ENCODE peak calls at places on chromosomes 16 and 17, in seven cellular contexts. C is endothelial cell of umbilical vein, B is lower leg skin, V is IMR-90, R is heart left ventricle, W is body of pancreas, N is NB4. X is an unnamed sample.

GRCh38 chr17:33802349-33803272 is 452.5 kb upstream of the CCL2 start:
- DNase-seq in C (no peak), B (no peak), V (no peak), R (no peak), W (no peak), N (no peak), X (no peak)

GRCh38 chr16:89069920-89070319 is 23.7 kb upstream of the ACSF3 start:
- DNase-seq in C (no peak), B (no peak), V (no peak), R (no peak), W (no peak), N (no peak), X (no peak)

GRCh38 chr17:30829022-30829421 is 2.7 kb upstream of the ATAD5 start:
- DNase-seq in C (no peak), B (no peak), V (no peak), R (no peak), W (no peak), N (no peak), X (no peak)

GRCh38 chr17:16352838-16353701 is at the start of gene CENPV:
- DNase-seq in C (peak), B (peak), V (peak), R (peak), W (peak), N (peak), X (peak)

GRCh38 chr17:59846391-59847165 is 46.2 kb downstream of the TUBD1 start:
- DNase-seq in C (peak), B (peak), V (peak), R (no peak), W (peak), N (no peak), X (no peak)

GRCh38 chr17:78645421-78646295 is 68.5 kb upstream of the DNAH17 start:
- DNase-seq in C (peak), B (peak), V (peak), R (peak), W (peak), N (peak), X (peak)

GRCh38 chr17:33200587-33200986 is 92.5 kb downstream of the ASIC2 start:
- DNase-seq in C (no peak), B (peak), V (peak), R (no peak), W (no peak), N (peak), X (no peak)

GRCh38 chr16:88299751-88300462 is 82.9 kb upstream of the ZNF469 start:
- DNase-seq in C (no peak), B (no peak), V (no peak), R (no peak), W (no peak), N (no peak), X (no peak)

GRCh38 chr16:53224932-53225533 is 170.2 kb downstream of the CHD9 start:
- DNase-seq in C (no peak), B (no peak), V (peak), R (no peak), W (no peak), N (peak), X (no peak)

GRCh38 chr17:73657473-73658116 is 13.3 kb upstream of the SDK2 start:
- DNase-seq in C (no peak), B (no peak), V (no peak), R (no peak), W (peak), N (peak), X (peak)

GRCh38 chr17:69468211-69468610 is 53.7 kb downstream of the MAP2K6 start:
- DNase-seq in C (no peak), B (no peak), V (no peak), R (no peak), W (no peak), N (no peak), X (no peak)

GRCh38 chr17:614637-615546 is 99.7 kb downstream of the VPS53 start:
- DNase-seq in C (no peak), B (no peak), V (peak), R (no peak), W (peak), N (no peak), X (no peak)

GRCh38 chr17:80935526-80935925 is 56.1 kb upstream of the CHMP6 start:
- DNase-seq in C (no peak), B (no peak), V (no peak), R (no peak), W (no peak), N (no peak), X (no peak)

GRCh38 chr17:74803388-74803930 is 27.3 kb upstream of the NAT9 start:
- DNase-seq in C (no peak), B (no peak), V (no peak), R (no peak), W (no peak), N (no peak), X (no peak)

GRCh38 chr17:67993998-67994361 is 2.3 kb downstream of the C17orf58 start:
- DNase-seq in C (peak), B (no peak), V (peak), R (no peak), W (no peak), N (no peak), X (no peak)

GRCh38 chr17:30550512-30551273 is 73.5 kb downstream of the GOSR1 start:
- DNase-seq in C (no peak), B (peak), V (peak), R (no peak), W (no peak), N (peak), X (peak)

GRCh38 chr17:69762766-69763165 is 312.3 kb upstream of the KCNJ16 start:
- DNase-seq in C (no peak), B (no peak), V (no peak), R (no peak), W (no peak), N (no peak), X (no peak)

GRCh38 chr17:8859029-8859803 is 8.3 kb downstream of the PIK3R6 start:
- DNase-seq in C (no peak), B (peak), V (peak), R (no peak), W (peak), N (peak), X (peak)

GRCh38 chr17:37187262-37187661 is 188.5 kb upstream of the C17orf78 start:
- DNase-seq in C (no peak), B (no peak), V (peak), R (no peak), W (no peak), N (no peak), X (no peak)

GRCh38 chr17:67054011-67054591 is 9.7 kb downstream of the CACNG1 start:
- DNase-seq in C (no peak), B (peak), V (no peak), R (no peak), W (no peak), N (no peak), X (no peak)

GRCh38 chr16:24701521-24701951 is 27.9 kb upstream of the TNRC6A start:
- DNase-seq in C (peak), B (no peak), V (peak), R (no peak), W (no peak), N (no peak), X (no peak)

GRCh38 chr17:9971991-9972390 is 66.9 kb upstream of the RCVRN start:
- DNase-seq in C (no peak), B (peak), V (peak), R (peak), W (no peak), N (no peak), X (no peak)

GRCh38 chr16:84810518-84811273 is 9.1 kb upstream of the CRISPLD2 start:
- DNase-seq in C (no peak), B (no peak), V (peak), R (no peak), W (peak), N (peak), X (no peak)

GRCh38 chr17:64217249-64217652 is 45.8 kb downstream of the TEX2 start:
- DNase-seq in C (no peak), B (no peak), V (no peak), R (no peak), W (no peak), N (no peak), X (no peak)

GRCh38 chr16:31186930-31187807 is 7.2 kb downstream of the FUS start:
- DNase-seq in C (no peak), B (no peak), V (no peak), R (no peak), W (no peak), N (no peak), X (no peak)

GRCh38 chr16:73365010-73365409 is 317.1 kb upstream of the ZFHX3 start:
- DNase-seq in C (no peak), B (no peak), V (peak), R (peak), W (peak), N (no peak), X (no peak)

GRCh38 chr16:25633549-25633948 is 58.2 kb upstream of the HS3ST4 start:
- DNase-seq in C (no peak), B (no peak), V (no peak), R (no peak), W (no peak), N (no peak), X (no peak)

GRCh38 chr16:74226361-74226979 is 70.1 kb upstream of the PSMD7 start:
- DNase-seq in C (peak), B (no peak), V (peak), R (no peak), W (no peak), N (peak), X (no peak)

GRCh38 chr17:82655523-82655922 is 7.3 kb upstream of the WDR45B start:
- DNase-seq in C (no peak), B (no peak), V (no peak), R (no peak), W (no peak), N (no peak), X (peak)

GRCh38 chr16:69941251-69942098 is 9.7 kb upstream of the CLEC18A start:
- DNase-seq in C (no peak), B (no peak), V (no peak), R (no peak), W (no peak), N (no peak), X (peak)

GRCh38 chr16:14527411-14528044 is 102.5 kb downstream of the PARN start:
- DNase-seq in C (no peak), B (no peak), V (peak), R (no peak), W (peak), N (no peak), X (no peak)

GRCh38 chr17:58264407-58265103 is 16.2 kb downstream of the MPO start:
- DNase-seq in C (no peak), B (no peak), V (no peak), R (no peak), W (no peak), N (peak), X (no peak)

GRCh38 chr16:85970712-85971220 is 71.8 kb downstream of the IRF8 start:
- DNase-seq in C (no peak), B (no peak), V (peak), R (no peak), W (no peak), N (no peak), X (no peak)

GRCh38 chr17:81854974-81855774 is 5.2 kb downstream of the P4HB start:
- DNase-seq in C (no peak), B (no peak), V (no peak), R (no peak), W (peak), N (no peak), X (no peak)

GRCh38 chr16:12482821-12483220 is 320.9 kb downstream of the CPPED1 start:
- DNase-seq in C (no peak), B (no peak), V (no peak), R (no peak), W (no peak), N (no peak), X (no peak)

GRCh38 chr16:46947900-46948547 is 25.4 kb downstream of the DNAJA2 start:
- DNase-seq in C (peak), B (peak), V (peak), R (no peak), W (no peak), N (peak), X (no peak)

GRCh38 chr17:45315583-45316270 is 1.1 kb downstream of the MAP3K14 start:
- DNase-seq in C (no peak), B (no peak), V (no peak), R (no peak), W (no peak), N (no peak), X (no peak)

GRCh38 chr17:45312477-45313418 is 4.1 kb downstream of the MAP3K14 start:
- DNase-seq in C (no peak), B (no peak), V (no peak), R (no peak), W (no peak), N (no peak), X (no peak)

GRCh38 chr17:45313419-45313771 is 3.4 kb downstream of the MAP3K14 start:
- DNase-seq in C (no peak), B (no peak), V (no peak), R (no peak), W (no peak), N (no peak), X (peak)

GRCh38 chr17:45314761-45315549 is 1.9 kb downstream of the MAP3K14 start:
- DNase-seq in C (peak), B (no peak), V (peak), R (no peak), W (no peak), N (peak), X (no peak)

DNA sequence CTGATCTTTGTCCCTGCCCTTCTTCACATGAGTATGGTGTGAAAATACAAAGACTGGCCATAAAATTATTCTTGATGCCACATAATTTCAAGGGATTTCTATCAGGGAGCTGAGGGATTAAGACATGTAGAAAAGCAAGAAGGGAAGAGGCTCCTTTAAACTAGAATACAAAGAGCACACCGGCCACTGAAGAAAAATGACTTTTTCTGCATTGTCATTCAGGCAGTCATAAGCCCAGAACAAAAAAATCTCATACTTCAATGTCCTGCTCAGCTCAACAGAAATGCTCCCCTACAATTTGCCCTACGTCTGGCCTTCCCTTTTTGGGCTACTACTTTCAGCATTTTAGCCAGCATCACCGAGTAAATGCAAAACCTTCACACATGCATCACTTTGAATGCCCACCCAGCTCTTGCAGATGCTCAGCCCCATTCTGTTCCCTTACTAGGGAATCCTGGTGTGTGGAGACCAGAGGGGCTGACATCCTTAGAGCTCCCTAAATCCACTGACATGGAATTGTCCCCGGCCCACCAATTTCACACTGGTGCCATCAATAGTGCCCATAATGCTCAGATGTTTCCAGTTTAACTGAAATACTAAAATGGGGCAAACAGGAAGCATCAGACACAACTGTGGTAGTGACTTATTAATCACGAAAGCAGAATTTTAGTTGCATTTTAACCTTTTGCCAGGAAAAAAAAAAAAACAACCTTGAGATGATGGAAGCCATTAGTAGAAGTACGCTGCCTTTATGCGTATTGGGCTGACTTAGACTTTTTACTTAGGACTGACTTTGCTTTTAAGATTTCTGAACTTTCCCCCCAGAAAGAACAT is 2.7 kb downstream of the MAP3K14 start:
- DNase-seq in C (no peak), B (no peak), V (no peak), R (no peak), W (no peak), N (no peak), X (no peak)
- H3K4me3 ChIP-seq in C (no peak), B (no peak), V (peak), R (peak), W (no peak), N (no peak), X (peak)

GRCh38 chr17:6704472-6705052 is 8.6 kb downstream of the SLC13A5 start:
- DNase-seq in C (no peak), B (no peak), V (no peak), R (no peak), W (no peak), N (no peak), X (no peak)
- TF ChIP-seq POLR2A in C (no peak), B (no peak), V (no peak), R (no peak), W (no peak), N (no peak), X (no peak)

DNA sequence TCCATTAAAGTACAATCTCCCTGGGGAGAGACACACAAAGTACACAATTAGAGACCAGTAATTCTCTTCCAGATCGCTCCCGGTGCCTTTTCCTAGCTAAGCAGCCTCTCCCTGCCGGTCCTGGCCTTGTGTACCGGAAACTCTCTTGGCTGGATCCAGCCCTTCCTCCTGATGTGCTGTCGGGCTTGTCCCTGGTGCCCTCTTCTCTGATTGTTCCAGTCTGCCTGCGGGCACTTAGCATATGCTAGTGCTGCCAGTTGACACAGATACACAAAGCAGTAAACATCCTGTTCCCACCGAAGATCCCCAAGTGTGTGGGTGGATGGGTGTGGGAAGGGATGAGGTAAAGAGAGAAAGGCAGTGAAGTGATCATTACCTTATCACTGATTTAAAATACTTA is 9.7 kb downstream of the HS3ST3B1 start:
- DNase-seq in C (no peak), B (peak), V (no peak), R (no peak), W (no peak), N (no peak), X (no peak)
- H3K4me3 ChIP-seq in C (no peak), B (no peak), V (no peak), R (no peak), W (no peak), N (no peak), X (no peak)

DNA sequence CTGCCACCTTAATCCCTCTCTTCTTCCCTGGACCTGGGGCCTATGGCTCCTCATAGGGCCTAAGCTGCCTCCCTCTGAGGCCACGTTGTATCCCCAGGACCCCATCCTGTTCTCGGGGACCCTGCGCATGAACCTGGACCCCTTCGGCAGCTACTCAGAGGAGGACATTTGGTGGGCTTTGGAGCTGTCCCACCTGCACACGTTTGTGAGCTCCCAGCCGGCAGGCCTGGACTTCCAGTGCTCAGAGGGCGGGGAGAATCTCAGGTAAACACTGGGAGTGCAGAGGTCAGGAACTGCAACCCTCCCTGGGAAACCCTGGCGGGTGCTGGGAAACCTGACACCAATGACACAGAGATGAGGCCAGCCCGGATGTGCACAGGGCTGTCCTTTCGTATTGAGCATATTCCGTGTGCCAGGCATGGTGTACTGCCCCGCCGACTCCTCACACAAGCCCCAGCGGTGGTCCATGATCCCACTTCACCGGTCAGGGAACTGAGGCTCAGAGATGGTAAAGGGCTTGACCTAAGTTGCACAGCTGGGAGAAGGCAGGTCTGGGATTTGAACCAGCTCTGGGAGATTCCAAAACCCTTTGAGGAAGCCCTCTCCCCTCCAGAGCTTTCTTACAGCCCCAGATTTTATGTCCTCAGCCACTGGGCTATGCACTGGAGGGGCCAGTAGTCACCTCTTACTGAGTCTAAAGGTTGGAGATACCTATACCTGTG is 22.9 kb downstream of the ANKRD40 start:
- DNase-seq in C (no peak), B (no peak), V (no peak), R (no peak), W (peak), N (no peak), X (peak)
- TF ChIP-seq POLR2A in C (no peak), B (no peak), V (no peak), R (no peak), W (no peak), N (no peak), X (peak)

GRCh38 chr16:79593074-79593531 is 7.4 kb downstream of the MAF start:
- DNase-seq in C (no peak), B (no peak), V (no peak), R (no peak), W (peak), N (no peak), X (peak)

GRCh38 chr16:79587897-79588296 is 12.6 kb downstream of the MAF start:
- DNase-seq in C (no peak), B (no peak), V (no peak), R (no peak), W (no peak), N (no peak), X (no peak)

GRCh38 chr16:79592150-79592549 is 8.4 kb downstream of the MAF start:
- DNase-seq in C (no peak), B (no peak), V (no peak), R (no peak), W (no peak), N (no peak), X (no peak)

GRCh38 chr16:79593754-79594153 is 6.8 kb downstream of the MAF start:
- DNase-seq in C (no peak), B (no peak), V (no peak), R (no peak), W (no peak), N (no peak), X (no peak)

DNA sequence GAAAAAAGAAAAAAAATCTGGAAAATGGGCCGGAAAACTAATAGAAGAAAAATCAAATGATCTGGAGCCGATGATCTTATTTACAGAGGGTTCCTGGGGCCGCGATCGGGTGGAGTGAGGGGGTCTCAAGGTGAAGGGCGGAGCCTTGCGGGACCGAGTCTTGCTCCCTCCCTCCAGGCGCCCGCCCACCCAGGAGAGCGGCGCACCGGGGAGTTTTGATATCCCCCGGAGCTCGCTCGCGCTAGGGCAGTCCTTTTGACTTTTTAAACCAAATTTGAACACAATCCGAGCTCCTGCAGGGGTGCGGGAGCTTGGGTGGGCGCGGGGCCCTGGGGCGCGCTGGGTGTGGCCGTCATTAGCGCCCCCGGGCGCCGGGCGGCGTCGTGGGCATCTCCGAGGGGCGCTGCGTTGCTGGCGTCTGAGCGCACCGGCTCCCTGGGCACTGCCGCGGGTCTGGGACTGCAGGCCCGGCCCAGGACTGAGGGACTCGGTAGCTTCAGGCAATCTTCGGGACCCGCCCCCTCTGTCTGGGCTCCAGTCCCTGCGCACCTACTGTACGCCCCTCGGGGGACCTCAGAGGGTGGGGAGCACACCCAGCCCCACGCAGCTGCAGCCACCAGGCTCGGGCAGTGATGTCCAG is 10.9 kb downstream of the MAF start:
- DNase-seq in C (no peak), B (no peak), V (no peak), R (no peak), W (no peak), N (no peak), X (no peak)
- H3K4me3 ChIP-seq in C (no peak), B (peak), V (no peak), R (peak), W (no peak), N (no peak), X (peak)

GRCh38 chr16:30183236-30183960 is at the start of gene CORO1A:
- DNase-seq in C (peak), B (peak), V (peak), R (peak), W (peak), N (peak), X (peak)
- TF ChIP-seq POLR2A in C (peak), B (no peak), V (no peak), R (peak), W (peak), N (peak), X (peak)

X was measured in Peyer's patch.